ENCODE peak calls at places on chromosome 22, in five cellular contexts. V is keratinocyte, G is heart right ventricle, Z is fibroblast of pulmonary artery, E is gastrocnemius medialis. M is an unnamed sample.

GRCh38 chr22:46854125-46854870 is 91.8 kb downstream of the TBC1D22A start:
- DNase-seq in Z (peak; percentile 40), E (no peak), G (peak; percentile 53), V (no peak), M (no peak)

GRCh38 chr22:34004058-34004457 is 83.8 kb upstream of the LARGE1 start:
- DNase-seq in V (no peak), Z (no peak), E (no peak), G (no peak), M (no peak)

GRCh38 chr22:42734406-42734805 is 13.7 kb upstream of the A4GALT start:
- DNase-seq in Z (no peak), G (no peak), E (no peak), V (no peak), M (no peak)

GRCh38 chr22:28299329-28299728 is 380.3 kb upstream of the PITPNB start:
- DNase-seq in G (no peak), E (no peak), V (no peak), Z (no peak), M (no peak)

GRCh38 chr22:47654922-47655451 is 892.5 kb downstream of the TBC1D22A start:
- DNase-seq in Z (no peak), G (no peak), E (no peak), V (no peak), M (no peak)

GRCh38 chr22:29782061-29782845 is 15.1 kb downstream of the UQCR10 start:
- DNase-seq in Z (peak; percentile 28), V (no peak), E (peak; percentile 68), G (peak; percentile 74), M (no peak)

GRCh38 chr22:27991586-27992293 is 72.7 kb upstream of the PITPNB start:
- DNase-seq in V (no peak), E (no peak), Z (no peak), G (no peak), M (no peak)

GRCh38 chr22:17905445-17905844 is 118.9 kb downstream of the MICAL3 start:
- DNase-seq in Z (no peak), E (no peak), G (no peak), V (no peak), M (no peak)

GRCh38 chr22:27885977-27886842 is 32.8 kb downstream of the PITPNB start:
- DNase-seq in V (no peak), Z (peak; percentile 72), G (peak; percentile 42), E (no peak), M (no peak)

GRCh38 chr22:18968011-18968749 is 32.1 kb upstream of the PRODH start:
- DNase-seq in E (no peak), V (no peak), Z (peak; percentile 31), G (peak; percentile 34), M (no peak)

GRCh38 chr22:27879923-27880322 is 39.1 kb downstream of the PITPNB start:
- DNase-seq in Z (peak; percentile 65), G (no peak), E (no peak), V (no peak), M (no peak)

GRCh38 chr22:27474711-27475547 is 326.6 kb downstream of the MN1 start:
- DNase-seq in Z (peak; percentile 89), G (no peak), E (no peak), V (peak; percentile 100), M (peak; percentile 86)

GRCh38 chr22:44437493-44438015 is 60.5 kb downstream of the RTL6 start:
- DNase-seq in Z (no peak), G (no peak), E (no peak), V (no peak), M (no peak)

GRCh38 chr22:23089010-23089409 is 18.7 kb downstream of the GNAZ start:
- DNase-seq in E (no peak), G (no peak), Z (no peak), V (no peak), M (no peak)

GRCh38 chr22:31039393-31039792 is 41.7 kb upstream of the SMTN start:
- DNase-seq in E (no peak), Z (peak; percentile 64), G (peak; percentile 47), V (no peak), M (no peak)

GRCh38 chr22:41833369-41834004 is 582 bp downstream of the SREBF2 start:
- DNase-seq in G (peak; percentile 24), Z (peak; percentile 27), V (no peak), E (no peak), M (no peak)

GRCh38 chr22:26842103-26842502 is 184.7 kb downstream of the MIAT start:
- DNase-seq in V (no peak), G (no peak), Z (no peak), E (no peak), M (no peak)

GRCh38 chr22:22020425-22020852 is 37.9 kb upstream of the TOP3B start:
- DNase-seq in E (no peak), G (no peak), Z (no peak), V (no peak), M (no peak)

GRCh38 chr22:43060213-43060612 is 29.0 kb downstream of the TTLL1 start:
- DNase-seq in G (no peak), E (no peak), Z (peak; percentile 26), V (no peak), M (no peak)

GRCh38 chr22:37184380-37184755 is 3.7 kb downstream of the C1QTNF6 start:
- DNase-seq in G (no peak), E (no peak), V (no peak), Z (no peak), M (no peak)

GRCh38 chr22:28810839-28811491 is 10.6 kb upstream of the XBP1 start:
- DNase-seq in E (no peak), V (no peak), G (peak; percentile 23), Z (peak; percentile 21), M (no peak)

GRCh38 chr22:44380716-44381500 is 68.2 kb upstream of the SHISAL1 start:
- DNase-seq in G (no peak), E (no peak), V (no peak), Z (no peak), M (no peak)

GRCh38 chr22:31692186-31692886 is 30.3 kb upstream of the PISD start:
- DNase-seq in Z (peak; percentile 57), V (peak; percentile 41), E (no peak), G (no peak), M (no peak)

GRCh38 chr22:30205281-30206115 is 41.1 kb downstream of the LIF start:
- DNase-seq in G (peak; percentile 60), V (no peak), Z (peak; percentile 99), E (peak; percentile 56), M (peak; percentile 89)

GRCh38 chr22:31872209-31872608 is 72.1 kb upstream of the YWHAH start:
- DNase-seq in G (no peak), Z (peak; percentile 30), V (no peak), E (no peak), M (no peak)

GRCh38 chr22:24142831-24143230 is 38.5 kb upstream of the SUSD2 start:
- DNase-seq in E (no peak), Z (no peak), G (no peak), V (no peak), M (no peak)
- H3K4me3 ChIP-seq in E (no peak overlapping the region), Z (no peak overlapping the region), G (no peak overlapping the region), V (no peak overlapping the region), M (no peak overlapping the region)

DNA sequence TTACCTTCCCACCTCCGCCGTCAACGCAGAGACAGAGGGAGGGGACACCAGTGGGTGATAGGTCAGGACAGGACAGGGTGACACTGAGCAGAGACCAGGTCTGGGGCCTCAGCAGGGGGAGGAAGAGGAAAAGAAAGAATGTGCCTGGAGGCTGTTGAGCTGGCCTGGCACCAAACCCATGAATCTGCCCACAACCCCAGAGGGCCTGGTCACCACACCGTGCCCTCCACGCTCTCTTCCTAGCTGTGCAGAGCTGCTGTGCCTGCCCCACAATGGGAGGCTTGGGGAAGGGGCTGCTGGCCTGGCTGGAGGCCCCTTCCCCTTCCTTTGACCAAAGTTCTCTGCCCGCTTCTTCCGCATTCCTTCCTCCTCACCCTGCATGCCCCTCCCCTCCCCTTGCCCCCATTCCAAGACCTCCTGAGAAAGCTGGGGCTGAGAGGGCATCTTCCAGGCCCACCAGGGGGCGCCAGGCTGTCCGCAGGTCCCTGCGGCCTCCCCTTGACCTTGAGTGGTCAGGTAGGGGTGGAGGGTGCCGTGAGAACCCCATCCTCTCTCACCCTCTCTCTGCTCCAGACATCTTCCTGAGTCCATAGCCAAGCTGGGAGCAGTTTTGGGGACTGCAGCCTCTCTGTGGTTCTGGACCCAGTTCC is 11.0 kb upstream of the CACNA1I start:
- DNase-seq in V (no peak), E (no peak), Z (no peak), G (no peak), M (no peak)
- TF ChIP-seq CTCF in V (peak; percentile 38), E (no peak), Z (peak; percentile 45), G (peak; percentile 36), M (peak; percentile 62)

DNA sequence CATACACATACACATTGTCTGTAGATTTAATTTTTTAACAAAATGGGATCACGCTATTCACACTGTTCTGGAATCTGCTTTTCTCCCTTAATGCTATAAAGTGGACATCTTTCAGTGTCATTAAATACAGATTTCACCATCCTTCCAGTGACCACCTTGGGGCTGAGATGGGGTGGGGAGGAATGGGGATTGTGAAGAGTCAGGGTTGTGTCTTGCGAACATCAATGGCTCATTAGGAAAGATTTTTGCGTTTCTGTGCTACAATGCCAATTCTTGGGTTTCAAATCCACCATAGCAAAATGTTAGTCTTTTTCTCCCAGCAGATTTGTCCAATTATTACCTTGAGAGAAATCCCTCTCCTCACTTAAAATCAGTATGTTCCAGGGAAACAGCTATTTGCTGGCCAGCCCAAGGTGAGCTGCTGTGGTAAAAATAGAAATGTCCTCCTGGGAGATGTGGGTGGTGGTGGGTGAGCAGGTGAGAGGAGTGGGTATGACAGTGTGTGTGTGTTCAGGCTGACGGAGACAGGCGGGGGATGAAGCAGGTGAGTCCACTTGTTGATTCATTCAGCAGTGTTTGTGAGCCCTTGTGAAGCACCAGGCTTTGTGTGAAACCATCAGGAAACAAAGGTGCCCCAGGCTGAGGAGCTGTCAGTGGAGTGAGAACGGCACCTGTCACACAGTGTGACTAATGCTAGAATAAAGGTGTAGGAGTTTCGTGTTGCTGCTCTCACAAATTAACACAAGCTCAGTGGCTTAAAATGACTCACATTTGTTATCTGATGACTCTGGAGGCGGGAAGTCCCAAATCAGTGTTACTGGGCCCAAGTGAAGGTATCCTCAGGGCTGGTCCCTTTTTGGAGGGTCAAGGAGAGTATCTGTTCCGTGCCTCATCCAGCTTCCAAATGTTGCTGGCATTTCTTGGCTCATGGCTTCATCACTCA is 1.7 kb upstream of the CBX6 start:
- DNase-seq in Z (no peak), E (no peak), V (peak; percentile 59), G (no peak), M (no peak)
- H3K4me3 ChIP-seq in Z (no peak overlapping the region), E (peak overlapping the region; percentile 91), V (no peak overlapping the region), G (peak overlapping the region; percentile 87), M (no peak overlapping the region)

DNA sequence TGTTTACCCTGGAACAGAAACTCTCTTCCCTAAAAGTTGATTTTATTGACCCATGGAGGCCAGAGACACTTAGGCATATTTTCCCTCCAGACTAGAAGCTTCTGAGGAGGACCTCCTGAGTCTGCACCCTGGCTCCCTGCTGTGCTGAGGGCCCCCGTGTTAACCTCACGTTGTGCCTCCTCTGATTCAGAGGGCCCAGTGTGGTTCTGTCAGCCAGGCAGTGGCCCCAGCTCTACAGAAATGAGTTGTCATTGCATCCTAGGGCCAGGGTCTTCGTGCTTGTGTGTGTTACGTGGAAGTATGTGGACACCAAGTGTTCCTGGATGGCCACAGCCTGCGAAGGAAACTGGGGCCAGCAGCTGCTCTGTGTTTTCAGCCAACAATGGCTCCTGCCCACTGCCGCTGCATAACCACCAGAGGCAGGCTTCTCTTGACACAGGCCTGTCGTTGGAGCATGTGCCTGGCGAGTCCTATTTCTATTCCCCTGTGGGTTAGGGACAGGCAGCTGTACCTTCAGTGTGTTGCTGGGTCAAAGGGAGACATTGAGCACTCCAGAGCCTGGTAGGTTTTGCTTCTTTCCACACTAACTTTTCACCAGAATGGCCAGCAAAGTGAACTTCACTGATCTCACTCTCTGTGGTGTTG is 44.5 kb downstream of the MED15 start:
- DNase-seq in E (peak; percentile 88), Z (peak; percentile 25), G (peak; percentile 46), V (no peak), M (no peak)
- TF ChIP-seq CTCF in E (peak; percentile 85), Z (peak; percentile 41), G (peak; percentile 53), V (no peak), M (peak; percentile 33)

GRCh38 chr22:49091451-49091850 is 736.2 kb downstream of the BRD1 start:
- DNase-seq in G (no peak), Z (no peak), V (no peak), E (no peak), M (no peak)
- H3K4me3 ChIP-seq in G (no peak overlapping the region), Z (no peak overlapping the region), V (no peak overlapping the region), E (no peak overlapping the region), M (no peak overlapping the region)